ENCODE peak calls at places on chromosome 13, in five cellular contexts. A is stimulated activated CD8-positive, alpha-beta memory T cell treated with anti-CD3 and anti-CD28 coated beads, Interleukin-4, amount 100 ng/mL, for 4 hours; G is smooth muscle cell of the brain vasculature; Y is T-helper 1 cell; L is stimulated activated CD4-positive, alpha-beta T cell treated with anti-CD3 and anti-CD28 coated beads, Interleukin-4, amount 100 ng/mL, for 4 hours. C is an unnamed sample.
A peak's percentile ranks its signal among the peaks of the same experiment; 100 is the strongest.

GRCh38 chr13:111202745-111203144 is 87.6 kb downstream of the ARHGEF7 start:
- DNase-seq in A (no peak), G (peak; percentile 91), Y (peak; percentile 32), L (no peak), C (peak; percentile 27)

GRCh38 chr13:45328661-45329105 is 12.3 kb downstream of the TPT1 start:
- DNase-seq in A (no peak), G (no peak), Y (no peak), L (no peak), C (no peak)

GRCh38 chr13:113650731-113651148 is 7.3 kb downstream of the ATP4B start:
- DNase-seq in A (no peak), G (no peak), Y (no peak), L (no peak), C (no peak)

GRCh38 chr13:59771272-59771671 is 392.5 kb downstream of the DIAPH3 start:
- DNase-seq in A (no peak), G (no peak), Y (no peak), L (no peak), C (peak; percentile 51)

GRCh38 chr13:114143806-114144605 is 11.6 kb upstream of the RASA3 start:
- DNase-seq in A (no peak), G (no peak), Y (peak; percentile 49), L (no peak), C (no peak)

GRCh38 chr13:72295173-72295572 is 428.2 kb upstream of the DACH1 start:
- DNase-seq in A (no peak), G (no peak), Y (no peak), L (no peak), C (no peak)

GRCh38 chr13:80273717-80274116 is 67.2 kb downstream of the SPRY2 start:
- DNase-seq in A (no peak), G (no peak), Y (no peak), L (no peak), C (no peak)

GRCh38 chr13:99659234-99659633 is 158.0 kb downstream of the TM9SF2 start:
- DNase-seq in A (no peak), G (no peak), Y (no peak), L (no peak), C (peak; percentile 88)

GRCh38 chr13:27018882-27019281 is 152.7 kb downstream of the USP12 start:
- DNase-seq in A (no peak), G (no peak), Y (no peak), L (no peak), C (no peak)

C was measured in NCI-H1092 treated with DMSO at 0.1 percent for 48 hours.